ENCODE peak calls at places on chromosomes 12 and 14, in nine cellular contexts. U is suprapubic skin, E is right cardiac atrium, F is stomach, Q is AG04450, L is adrenal gland, A is ovary, R is mesenchymal stem cell, Y is MM.1S. V is an unnamed sample. For H3K27me3 and H3K9me3, the result is how much of the 10 kb centered on the place peaks cover.

GRCh38 chr12:45989277-45989856 is 1.0 kb downstream of the SCAF11 start:
- DNase-seq in E (no peak), Q (no peak), F (peak), U (no peak), Y (peak), L (no peak), A (no peak), R (no peak), V (no peak)

GRCh38 chr12:109130755-109131521 is 14.6 kb downstream of the ACACB start:
- DNase-seq in R (no peak), E (peak), Y (no peak), U (no peak), Q (no peak), F (peak), A (no peak), L (peak), V (no peak)

GRCh38 chr12:123444396-123445026 is 8.0 kb upstream of the RILPL2 start:
- DNase-seq in E (no peak), F (no peak), U (no peak), A (no peak), Y (no peak), L (no peak), R (peak), Q (no peak), V (no peak)

GRCh38 chr14:36222952-36223468 is 46.5 kb upstream of the PTCSC3 start:
- DNase-seq in U (no peak), Q (no peak), R (peak), E (no peak), A (no peak), L (no peak), F (no peak), Y (no peak), V (peak)

GRCh38 chr12:3996322-3996721 is 123.1 kb upstream of the PARP11 start:
- DNase-seq in E (no peak), Q (no peak), Y (no peak), U (no peak), R (no peak), F (no peak), A (no peak), L (no peak), V (no peak)

GRCh38 chr12:132263451-132264065 is 65.8 kb downstream of the GALNT9 start:
- DNase-seq in Q (no peak), A (no peak), F (no peak), U (no peak), Y (no peak), E (no peak), R (no peak), L (no peak), V (no peak)

GRCh38 chr12:103928736-103929050 is 1.5 kb upstream of the HSP90B1 start:
- DNase-seq in L (no peak), E (no peak), Y (peak), U (no peak), A (peak), Q (no peak), R (no peak), F (peak), V (no peak)

GRCh38 chr12:16766736-16767135 is 160.8 kb upstream of the LMO3 start:
- DNase-seq in L (no peak), U (no peak), A (no peak), R (no peak), E (no peak), Y (peak), F (no peak), Q (no peak), V (no peak)

GRCh38 chr12:21819236-21819635 is 44.7 kb upstream of the KCNJ8 start:
- DNase-seq in Q (peak), R (no peak), U (no peak), Y (no peak), F (no peak), L (no peak), A (no peak), E (no peak), V (no peak)

GRCh38 chr12:76922821-76923315 is 44.0 kb upstream of the CSRP2 start:
- DNase-seq in U (no peak), F (no peak), E (no peak), Q (no peak), Y (no peak), R (no peak), L (no peak), A (no peak), V (no peak)

GRCh38 chr12:130008241-130008640 is 104.4 kb upstream of the TMEM132D start:
- DNase-seq in A (no peak), F (no peak), Q (no peak), E (no peak), L (no peak), R (no peak), Y (no peak), U (no peak), V (no peak)

DNA sequence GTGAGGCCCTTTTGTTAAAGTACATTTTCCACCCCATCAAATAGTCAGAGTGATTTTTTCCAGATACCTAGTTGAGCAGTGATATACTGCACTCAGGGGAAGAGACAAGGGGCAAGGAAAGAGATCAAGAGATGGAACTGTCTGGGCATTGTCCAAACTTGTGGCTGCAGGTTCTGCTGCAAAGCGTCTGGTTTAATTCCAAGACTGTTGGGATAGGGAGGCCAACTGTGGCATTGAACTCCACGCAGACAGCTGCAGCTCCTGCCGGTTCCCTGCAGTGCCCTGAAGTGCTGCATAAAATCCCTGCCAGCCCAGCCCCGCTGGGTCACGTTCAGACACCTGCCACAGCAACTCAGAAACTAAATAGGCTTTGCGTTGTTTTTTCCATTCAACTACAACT is 30.5 kb downstream of the RPH3A start:
- DNase-seq in R (no peak), L (no peak), A (no peak), Y (no peak), E (no peak), U (no peak), F (no peak), Q (no peak), V (no peak)
- H3K27me3 ChIP-seq in R (under half), L (under half), A (under half), Y (under half), E (under half), U (under half), F (half or more), Q (under half), V (under half)

DNA sequence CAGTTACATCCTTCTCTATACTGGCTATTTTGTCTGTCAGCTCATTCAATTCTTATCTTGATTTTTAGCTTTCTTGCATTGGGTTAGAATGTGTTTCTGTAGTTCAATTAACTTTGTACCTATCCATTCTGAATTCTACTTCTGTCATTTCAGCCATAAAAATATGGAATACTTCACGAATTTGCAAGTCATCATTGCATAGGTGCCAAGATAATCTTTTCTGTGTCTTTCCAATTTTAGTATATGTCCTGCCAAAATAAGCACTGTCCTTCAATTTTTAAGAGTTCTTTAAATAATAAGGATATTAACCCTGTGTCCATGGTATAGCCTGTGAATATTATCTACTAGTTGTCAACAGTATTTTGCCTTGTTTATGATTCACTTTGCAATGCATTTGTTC is 665.7 kb upstream of the MDGA2 start:
- DNase-seq in U (no peak), E (no peak), R (no peak), Q (no peak), A (no peak), F (no peak), L (no peak), Y (no peak), V (no peak)
- H3K9me3 ChIP-seq in U (under half), E (under half), R (under half), Q (under half), A (under half), F (under half), L (under half), Y (under half), V (under half)

GRCh38 chr12:24359418-24359817 is 409.9 kb upstream of the SOX5 start:
- DNase-seq in A (no peak), R (no peak), U (no peak), F (no peak), Y (no peak), E (no peak), L (no peak), Q (no peak), V (no peak)

GRCh38 chr12:24360057-24360456 is 410.6 kb upstream of the SOX5 start:
- DNase-seq in Q (no peak), F (no peak), E (no peak), A (no peak), R (peak), Y (no peak), L (no peak), U (no peak), V (no peak)

GRCh38 chr12:24360461-24360860 is 411.0 kb upstream of the SOX5 start:
- DNase-seq in Y (no peak), L (no peak), A (no peak), E (no peak), Q (no peak), U (no peak), R (no peak), F (no peak), V (no peak)

GRCh38 chr12:24352363-24352762 is 402.9 kb upstream of the SOX5 start:
- DNase-seq in A (no peak), E (no peak), U (no peak), L (no peak), F (no peak), Q (no peak), R (no peak), Y (no peak), V (no peak)

DNA sequence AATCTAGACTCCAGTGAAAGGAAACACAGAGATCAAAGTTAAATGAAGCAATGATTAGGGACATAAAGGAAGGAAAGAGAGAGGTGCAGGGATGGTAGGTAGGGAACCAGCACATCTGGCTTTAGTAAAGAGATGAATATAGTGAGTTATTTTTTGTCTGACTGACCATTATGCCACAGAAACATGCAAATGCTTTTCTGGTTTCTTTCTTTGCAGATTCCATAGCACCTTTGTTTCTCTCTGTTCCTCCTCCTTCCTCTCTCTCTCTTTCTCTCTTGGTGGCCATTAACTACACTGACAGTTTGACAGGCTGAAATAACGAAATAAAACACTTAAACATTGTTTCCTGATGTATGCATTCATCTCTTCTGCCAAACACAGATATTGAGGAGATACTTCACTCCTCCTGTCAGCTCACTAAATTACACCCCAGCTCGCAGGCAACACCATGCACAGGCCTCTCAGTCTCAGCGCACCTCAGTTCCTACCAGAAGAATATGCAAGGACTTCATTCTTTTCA is 406.8 kb upstream of the SOX5 start:
- DNase-seq in Q (no peak), U (no peak), R (no peak), F (no peak), Y (no peak), L (no peak), A (no peak), E (no peak), V (no peak)
- H3K4me3 ChIP-seq in Q (no peak), U (no peak), R (no peak), F (no peak), Y (no peak), L (no peak), A (no peak), E (no peak), V (no peak)

GRCh38 chr12:80709811-80710726 is 2.6 kb downstream of the MYF6 start:
- DNase-seq in Y (no peak), E (no peak), U (no peak), R (no peak), L (no peak), A (no peak), Q (no peak), F (no peak), V (no peak)

GRCh38 chr12:80710727-80711066 is 3.3 kb downstream of the MYF6 start:
- DNase-seq in U (no peak), E (no peak), Q (no peak), A (no peak), L (no peak), R (no peak), Y (no peak), F (no peak), V (no peak)

GRCh38 chr12:80707126-80707829 is at the start of gene MYF6:
- DNase-seq in E (no peak), L (no peak), F (no peak), Q (no peak), A (no peak), R (no peak), Y (no peak), U (no peak), V (no peak)

GRCh38 chr12:80708535-80709328 is 1.3 kb downstream of the MYF6 start:
- DNase-seq in Y (no peak), Q (no peak), E (no peak), R (peak), A (no peak), U (no peak), L (no peak), F (no peak), V (no peak)

DNA sequence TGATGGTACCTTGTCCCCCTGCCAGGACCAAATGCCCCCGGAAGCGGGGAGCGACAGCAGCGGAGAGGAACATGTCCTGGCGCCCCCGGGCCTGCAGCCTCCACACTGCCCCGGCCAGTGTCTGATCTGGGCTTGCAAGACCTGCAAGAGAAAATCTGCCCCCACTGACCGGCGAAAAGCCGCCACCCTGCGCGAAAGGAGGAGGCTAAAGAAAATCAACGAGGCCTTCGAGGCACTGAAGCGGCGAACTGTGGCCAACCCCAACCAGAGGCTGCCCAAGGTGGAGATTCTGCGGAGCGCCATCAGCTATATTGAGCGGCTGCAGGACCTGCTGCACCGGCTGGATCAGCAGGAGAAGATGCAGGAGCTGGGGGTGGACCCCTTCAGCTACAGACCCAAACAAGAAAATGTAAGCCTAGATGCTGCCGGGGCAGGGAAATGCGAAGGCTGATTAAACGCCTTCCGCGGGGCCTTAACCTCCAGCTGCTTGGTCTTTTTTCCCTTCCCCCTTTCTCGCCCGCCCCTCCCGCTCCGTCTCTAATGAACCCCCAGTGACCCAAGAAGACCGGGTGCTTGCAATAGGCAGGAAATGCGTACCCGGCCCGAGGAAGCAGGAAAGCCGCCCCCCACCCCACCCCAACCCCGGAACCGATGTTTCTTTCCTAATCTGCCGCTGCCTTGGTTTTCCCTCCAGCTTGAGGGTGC is 548 bp downstream of the MYF6 start:
- DNase-seq in R (no peak), Y (no peak), E (peak), L (no peak), U (no peak), Q (no peak), F (no peak), A (no peak), V (no peak)
- H3K27me3 ChIP-seq in R (under half), Y (under half), E (under half), L (under half), U (under half), Q (under half), F (under half), A (under half), V (under half)

DNA sequence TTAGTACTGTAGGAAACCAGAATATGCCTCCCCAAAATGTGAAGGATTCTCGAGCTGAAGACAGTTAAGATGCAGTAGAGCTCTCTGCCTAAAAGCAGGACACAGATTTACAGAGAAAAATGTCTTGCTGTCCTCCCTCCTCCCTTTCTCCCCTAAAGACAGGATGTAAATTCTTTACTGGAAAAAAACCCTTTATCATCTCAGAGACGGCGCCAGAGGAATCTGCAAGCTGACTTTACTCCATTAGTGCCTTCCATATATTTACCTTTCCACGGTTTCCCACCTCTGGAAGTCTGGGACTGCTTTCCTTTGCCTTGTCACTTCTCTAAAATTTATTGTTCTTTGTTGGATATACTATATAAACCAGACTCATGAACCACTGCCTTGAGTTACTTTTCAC is 99.7 kb downstream of the RAD51B start:
- DNase-seq in F (no peak), Y (no peak), Q (no peak), E (no peak), A (no peak), L (no peak), U (no peak), R (peak), V (no peak)
- H3K9me3 ChIP-seq in F (under half), Y (under half), Q (under half), E (under half), A (under half), L (under half), U (under half), R (under half), V (under half)

GRCh38 chr14:64918216-64918615 is 4.0 kb downstream of the CHURC1 start:
- DNase-seq in F (no peak), U (no peak), L (no peak), E (no peak), Q (no peak), A (no peak), R (no peak), Y (no peak), V (no peak)

GRCh38 chr14:64915025-64915424 is 770 bp downstream of the CHURC1 start:
- DNase-seq in F (no peak), R (no peak), E (no peak), Q (no peak), Y (no peak), A (no peak), U (no peak), L (no peak), V (no peak)

GRCh38 chr14:64919215-64919614 is 5.0 kb downstream of the CHURC1 start:
- DNase-seq in U (no peak), Y (no peak), Q (no peak), L (no peak), F (no peak), E (no peak), R (no peak), A (no peak), V (no peak)

GRCh38 chr14:64914237-64914971 is at the start of gene CHURC1:
- DNase-seq in E (peak), L (peak), Y (peak), F (peak), U (peak), A (peak), R (peak), Q (peak), V (peak)

DNA sequence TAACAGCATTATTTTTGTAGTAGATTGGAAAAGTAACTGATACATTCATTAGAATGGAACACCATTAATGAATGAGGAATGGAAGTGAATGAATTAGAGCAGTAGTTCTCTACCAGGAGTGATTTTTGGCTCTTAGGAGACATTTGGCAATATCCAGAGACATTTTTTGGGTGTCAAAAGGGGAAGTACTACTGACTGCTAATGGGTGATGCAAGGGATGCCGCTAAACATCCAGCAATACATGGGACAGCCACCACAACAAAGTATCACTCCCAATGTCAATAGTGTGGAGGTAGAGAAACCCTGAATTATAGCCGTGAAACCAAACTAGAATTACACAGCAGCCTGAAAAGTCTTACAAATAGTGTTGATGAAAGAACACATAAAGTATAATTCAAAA is 1.5 kb downstream of the CHURC1 start:
- DNase-seq in A (no peak), F (no peak), Q (no peak), U (no peak), R (no peak), E (no peak), L (no peak), Y (no peak), V (no peak)
- H3K4me3 ChIP-seq in A (no peak), F (no peak), Q (no peak), U (no peak), R (no peak), E (no peak), L (no peak), Y (no peak), V (no peak)

GRCh38 chr12:113478351-113479011 is 6.8 kb upstream of the LHX5 start:
- DNase-seq in R (no peak), Q (no peak), L (no peak), F (no peak), Y (no peak), E (no peak), U (no peak), A (no peak), V (no peak)

GRCh38 chr12:113480336-113480688 is 8.6 kb upstream of the LHX5 start:
- DNase-seq in R (no peak), Y (no peak), L (no peak), U (no peak), E (no peak), F (no peak), A (no peak), Q (no peak), V (no peak)

GRCh38 chr12:113479193-113479577 is 7.5 kb upstream of the LHX5 start:
- DNase-seq in Y (no peak), E (no peak), R (no peak), Q (no peak), A (no peak), L (no peak), U (no peak), F (no peak), V (no peak)

GRCh38 chr12:113477842-113478215 is 6.2 kb upstream of the LHX5 start:
- DNase-seq in L (no peak), A (no peak), E (no peak), U (no peak), Y (no peak), Q (no peak), F (no peak), R (no peak), V (no peak)

DNA sequence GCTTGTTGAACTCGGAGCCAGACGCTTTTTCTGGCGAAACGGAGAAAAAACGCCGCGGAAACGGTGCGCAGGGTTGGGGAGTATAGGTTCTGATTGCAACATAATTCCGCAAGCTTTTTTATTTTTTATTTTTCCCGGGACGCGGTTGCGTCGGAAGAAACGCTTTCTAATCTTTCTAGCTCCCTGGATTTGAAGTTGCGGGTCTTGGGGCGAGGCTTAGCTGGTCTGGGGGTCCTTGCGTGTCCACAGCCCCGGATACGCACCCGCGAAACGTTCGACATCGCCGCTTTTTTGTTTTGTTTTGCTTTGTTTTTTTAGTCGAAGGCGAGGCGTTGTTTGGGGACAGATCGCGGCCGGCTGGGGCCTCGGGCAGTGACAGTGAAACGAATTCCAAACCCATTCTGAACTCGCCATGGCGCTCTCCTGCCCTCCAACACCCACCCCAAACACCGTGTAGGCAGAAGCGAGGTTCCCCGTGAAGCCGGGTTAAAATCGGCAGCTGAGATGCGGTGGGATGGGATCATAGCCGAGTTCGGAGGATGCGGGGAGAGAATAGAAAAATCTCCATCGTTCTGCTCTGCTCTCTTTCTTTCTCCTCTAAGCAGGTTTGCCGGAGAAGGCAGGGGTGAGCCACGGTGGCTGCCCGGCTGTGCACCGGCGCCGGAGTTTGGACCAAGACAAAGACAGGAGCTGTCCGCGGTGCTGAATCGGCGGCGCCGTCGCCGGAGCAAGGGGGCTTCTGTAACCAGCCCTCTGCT is 8.1 kb upstream of the LHX5 start:
- DNase-seq in E (peak), A (peak), U (no peak), Y (no peak), F (no peak), R (peak), L (peak), Q (no peak), V (peak)
- H3K27me3 ChIP-seq in E (under half), A (under half), U (half or more), Y (under half), F (half or more), R (half or more), L (half or more), Q (under half), V (half or more)

V was measured in MG63.